ENCODE peak calls at places on chromosomes 13 and 19, in eight cellular contexts. H, E, O, N, U, B, W and K are unnamed samples.

GRCh38 chr13:41897126-41897525 is 63.8 kb downstream of the VWA8 start:
- DNase-seq in H (peak; percentile 24), E (no peak), O (no peak), N (peak; percentile 19), U (no peak), B (no peak), W (no peak), K (no peak)

GRCh38 chr13:30865131-30866009 is 40.7 kb upstream of the MEDAG start:
- DNase-seq in H (peak; percentile 96), E (peak; percentile 90), O (no peak), N (peak; percentile 95), U (peak; percentile 78), B (peak; percentile 75), W (peak; percentile 94), K (peak; percentile 29)

GRCh38 chr13:79637086-79637763 is 156.3 kb downstream of the NDFIP2 start:
- DNase-seq in H (no peak), E (no peak), O (no peak), N (peak; percentile 90), U (no peak), B (peak; percentile 38), W (no peak), K (no peak)

GRCh38 chr13:57018915-57019314 is 121.8 kb upstream of the PRR20A start:
- DNase-seq in H (no peak), E (no peak), O (no peak), N (no peak), U (no peak), B (no peak), W (no peak), K (no peak)

GRCh38 chr19:32748497-32748896 is 28.9 kb downstream of the TDRD12 start:
- DNase-seq in H (no peak), E (no peak), O (no peak), N (no peak), U (peak; percentile 52), B (no peak), W (no peak), K (no peak)

GRCh38 chr13:112152846-112153245 is 85.9 kb downstream of the SOX1 start:
- DNase-seq in H (no peak), E (no peak), O (no peak), N (no peak), U (no peak), B (no peak), W (no peak), K (no peak)

GRCh38 chr19:57686727-57687126 is 5.0 kb downstream of the ZNF551 start:
- DNase-seq in H (no peak), E (no peak), O (no peak), N (no peak), U (no peak), B (no peak), W (no peak), K (no peak)

GRCh38 chr13:31424130-31424729 is 224.5 kb downstream of the B3GLCT start:
- DNase-seq in H (peak; percentile 73), E (peak; percentile 83), O (peak; percentile 34), N (peak; percentile 89), U (peak; percentile 58), B (peak; percentile 78), W (peak; percentile 78), K (peak; percentile 24)

GRCh38 chr13:112137144-112137543 is 70.2 kb downstream of the SOX1 start:
- DNase-seq in H (no peak), E (no peak), O (no peak), N (no peak), U (no peak), B (peak; percentile 8), W (no peak), K (no peak)

GRCh38 chr19:8028951-8029491 is 23.5 kb upstream of the CCL25 start:
- DNase-seq in H (peak; percentile 13), E (no peak), O (no peak), N (peak; percentile 62), U (no peak), B (no peak), W (no peak), K (no peak)

GRCh38 chr19:6744381-6745288 is 5.2 kb downstream of the TRIP10 start:
- DNase-seq in H (peak; percentile 87), E (peak; percentile 90), O (no peak), N (peak; percentile 92), U (no peak), B (peak; percentile 90), W (peak; percentile 86), K (no peak)

GRCh38 chr13:33206425-33206824 is 79.1 kb downstream of the STARD13 start:
- DNase-seq in H (peak; percentile 76), E (no peak), O (no peak), N (no peak), U (no peak), B (no peak), W (peak; percentile 80), K (no peak)

GRCh38 chr13:112851107-112852046 is 117.6 kb upstream of the MCF2L start:
- DNase-seq in H (no peak), E (no peak), O (no peak), N (no peak), U (no peak), B (no peak), W (no peak), K (no peak)

GRCh38 chr19:46021531-46022041 is 1.3 kb downstream of the PGLYRP1 start:
- DNase-seq in H (no peak), E (no peak), O (no peak), N (no peak), U (no peak), B (peak; percentile 46), W (no peak), K (no peak)

DNA sequence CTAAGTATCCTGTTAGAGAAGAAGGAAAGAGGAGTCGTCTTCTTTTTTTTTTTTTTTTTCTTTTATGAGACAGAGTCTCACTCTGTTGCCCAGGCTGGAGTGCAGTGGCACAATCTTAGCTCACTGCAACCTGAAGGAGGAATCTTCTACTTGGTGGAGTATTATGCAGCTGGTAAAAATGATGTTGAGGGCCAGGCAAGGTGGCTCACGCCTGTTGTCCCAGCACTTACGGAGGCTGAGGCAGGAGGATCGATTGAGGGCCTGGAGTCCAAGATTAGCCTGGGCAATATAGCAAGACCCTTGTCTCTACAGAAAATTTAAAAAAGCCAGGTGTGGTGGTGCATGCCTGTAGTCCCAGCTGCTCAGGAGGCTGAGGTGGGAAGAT is 9.0 kb downstream of the NCLN start:
- DNase-seq in H (no peak), E (no peak), O (no peak), N (no peak), U (no peak), B (no peak), W (no peak), K (no peak)
- TF ChIP-seq CTCF in H (no peak), E (no peak), O (no peak), N (no peak), U (no peak), B (no peak), W (no peak), K (no peak)

GRCh38 chr13:94345374-94346195 is 133.9 kb downstream of the DCT start:
- DNase-seq in H (peak; percentile 44), E (no peak), O (no peak), N (peak; percentile 70), U (no peak), B (no peak), W (peak; percentile 59), K (no peak)
- TF ChIP-seq CTCF in H (no peak), E (peak; percentile 3), O (no peak), N (peak; percentile 24), U (no peak), B (no peak), W (no peak), K (no peak)

DNA sequence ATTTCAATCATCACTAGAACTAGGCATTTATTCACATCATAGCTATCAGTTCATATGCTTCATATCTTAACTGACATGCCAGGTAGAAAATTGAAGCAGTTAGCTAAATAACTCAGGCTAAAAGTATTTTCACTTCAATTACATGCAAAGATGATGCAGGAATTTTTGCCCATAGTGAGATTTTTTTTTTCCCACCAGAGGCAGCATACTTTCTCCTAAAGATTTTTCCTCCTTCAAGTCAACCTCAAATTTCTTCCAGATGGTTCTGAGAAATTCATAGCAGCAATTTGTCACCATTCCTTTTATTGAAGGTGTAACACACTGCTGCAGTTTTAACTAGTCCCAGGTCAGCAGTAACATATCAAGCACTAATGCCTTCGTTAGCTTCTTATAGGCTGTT is 141.9 kb downstream of the SUCLA2 start:
- DNase-seq in H (no peak), E (no peak), O (no peak), N (no peak), U (no peak), B (no peak), W (peak; percentile 77), K (no peak)
- TF ChIP-seq CTCF in H (no peak), E (no peak), O (no peak), N (no peak), U (no peak), B (no peak), W (peak; percentile 39), K (no peak)

GRCh38 chr13:44304433-44304725 is 69.2 kb upstream of the SERP2 start:
- DNase-seq in H (no peak), E (no peak), O (no peak), N (no peak), U (no peak), B (no peak), W (no peak), K (no peak)
- TF ChIP-seq CTCF in H (no peak), E (no peak), O (no peak), N (no peak), U (no peak), B (no peak), W (no peak), K (no peak)